ENCODE peak calls at places on chromosomes 2 and 18, in ten cellular contexts. U is aorta; V is mesenchymal stem cell; N is body of pancreas; B is colonic mucosa; D is CD8-positive, alpha-beta memory T cell; F is mammary epithelial cell; H is gastrocnemius medialis; Y is cardiac muscle cell; X is prostate gland. O is an unnamed sample.

GRCh38 chr2:19667085-19667484 is 234.7 kb downstream of the TTC32 start:
- DNase-seq in U (no peak), V (peak; percentile 65), N (no peak), B (no peak), D (no peak), F (peak; percentile 54), H (no peak), Y (peak; percentile 76), X (no peak), O (no peak)

GRCh38 chr2:100988630-100989417 is 13.3 kb upstream of the RPL31 start:
- DNase-seq in U (no peak), V (peak; percentile 69), N (no peak), B (no peak), D (no peak), F (no peak), H (no peak), Y (no peak), X (no peak), O (no peak)

GRCh38 chr2:227036527-227036926 is 127.5 kb downstream of the COL4A4 start:
- DNase-seq in U (no peak), V (no peak), N (no peak), B (no peak), D (no peak), F (no peak), H (no peak), Y (no peak), X (no peak), O (no peak)

GRCh38 chr2:206756816-206757215 is 8.3 kb downstream of the MDH1B start:
- DNase-seq in U (no peak), V (no peak), N (no peak), B (no peak), D (no peak), F (no peak), H (no peak), Y (no peak), X (no peak), O (no peak)

GRCh38 chr2:161422812-161423211 is 6.7 kb downstream of the TBR1 start:
- DNase-seq in U (no peak), V (no peak), N (no peak), B (no peak), D (no peak), F (no peak), H (no peak), Y (no peak), X (no peak), O (no peak)

GRCh38 chr2:1584691-1585485 is 159.4 kb downstream of the PXDN start:
- DNase-seq in U (no peak), V (no peak), N (no peak), B (no peak), D (no peak), F (no peak), H (no peak), Y (no peak), X (no peak), O (no peak)

GRCh38 chr18:60982296-60982695 is 350.9 kb upstream of the CDH20 start:
- DNase-seq in U (no peak), V (no peak), N (no peak), B (no peak), D (no peak), F (no peak), H (no peak), Y (no peak), X (no peak), O (no peak)

GRCh38 chr18:13615432-13615861 is 110.9 kb downstream of the FAM210A start:
- DNase-seq in U (no peak), V (no peak), N (no peak), B (no peak), D (no peak), F (no peak), H (no peak), Y (no peak), X (no peak), O (no peak)

GRCh38 chr2:98601532-98602132 is 6.7 kb downstream of the COA5 start:
- DNase-seq in U (no peak), V (peak; percentile 59), N (peak; percentile 25), B (no peak), D (no peak), F (peak; percentile 33), H (no peak), Y (peak; percentile 54), X (no peak), O (no peak)

GRCh38 chr2:45223531-45223930 is 214.3 kb upstream of the SIX2 start:
- DNase-seq in U (no peak), V (no peak), N (no peak), B (no peak), D (no peak), F (no peak), H (no peak), Y (no peak), X (no peak), O (no peak)

GRCh38 chr2:236294647-236295046 is 30.4 kb upstream of the ASB18 start:
- DNase-seq in U (no peak), V (no peak), N (no peak), B (no peak), D (no peak), F (no peak), H (no peak), Y (no peak), X (no peak), O (no peak)

GRCh38 chr2:23425338-23425871 is 40.4 kb downstream of the KLHL29 start:
- DNase-seq in U (no peak), V (no peak), N (peak; percentile 16), B (no peak), D (no peak), F (no peak), H (no peak), Y (no peak), X (no peak), O (no peak)

GRCh38 chr2:131046580-131047274 is 46.5 kb downstream of the FAM168B start:
- DNase-seq in U (no peak), V (no peak), N (no peak), B (no peak), D (no peak), F (no peak), H (no peak), Y (no peak), X (no peak), O (no peak)

GRCh38 chr18:22191346-22191710 is 21.9 kb downstream of the GATA6 start:
- DNase-seq in U (no peak), V (no peak), N (no peak), B (no peak), D (no peak), F (no peak), H (no peak), Y (peak; percentile 64), X (no peak), O (no peak)

GRCh38 chr2:62119313-62119969 is 76.5 kb upstream of the B3GNT2 start:
- DNase-seq in U (no peak), V (no peak), N (no peak), B (no peak), D (no peak), F (no peak), H (no peak), Y (no peak), X (no peak), O (no peak)

DNA sequence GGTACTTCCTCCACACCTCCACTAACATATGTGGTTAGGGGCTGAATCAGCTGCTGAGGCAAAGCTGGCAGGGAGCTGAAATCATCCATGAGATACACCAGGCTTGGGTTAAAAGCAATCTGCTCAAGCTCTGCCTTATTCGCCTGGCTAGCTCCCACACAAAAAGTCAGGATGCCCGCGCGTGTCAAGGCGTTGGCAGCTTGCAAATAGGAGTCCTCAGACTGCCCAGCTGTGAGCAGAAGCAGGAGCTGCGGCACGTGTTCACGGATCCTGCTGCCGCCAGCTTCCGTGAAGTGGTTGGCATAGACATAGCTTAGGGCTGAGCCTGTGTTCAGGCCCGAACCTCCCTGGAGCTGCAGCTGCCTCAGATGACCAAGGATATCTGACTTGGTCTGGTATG is 35.3 kb downstream of the COL6A3 start:
- DNase-seq in U (no peak), V (no peak), N (no peak), B (no peak), D (no peak), F (no peak), H (no peak), Y (no peak), X (no peak), O (peak; percentile 49)
- H3K27me3 ChIP-seq in U (no peaks in the 10 kb centered on the region), V (no peaks in the 10 kb centered on the region), N (no peaks in the 10 kb centered on the region), B (no peaks in the 10 kb centered on the region), D (no peaks in the 10 kb centered on the region), F (peaks cover 3% of the 10 kb centered on the region), H (no peaks in the 10 kb centered on the region), Y (no peaks in the 10 kb centered on the region), X (no peaks in the 10 kb centered on the region), O (no peaks in the 10 kb centered on the region)

DNA sequence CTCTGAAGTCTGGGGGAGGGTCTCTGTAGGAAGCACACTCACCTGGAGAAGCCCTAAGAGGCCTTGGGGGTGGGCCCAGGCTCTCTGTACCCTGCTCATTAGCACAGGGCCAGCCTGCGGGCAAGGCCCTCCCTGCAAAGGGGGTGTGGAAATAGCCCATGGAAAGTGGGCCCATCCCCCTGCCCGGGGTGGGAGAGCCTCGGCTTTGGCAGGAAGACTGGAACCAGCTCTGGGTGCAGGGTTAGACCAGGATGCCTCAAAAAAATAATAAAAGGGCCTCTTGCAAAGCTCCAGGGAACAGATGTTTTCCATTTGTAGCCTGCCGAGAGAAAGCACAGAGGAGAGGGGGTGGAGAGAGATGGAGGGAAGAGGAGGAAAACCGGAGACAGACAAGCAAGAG is 98.7 kb downstream of the STPG4 start:
- DNase-seq in U (peak; percentile 80), V (peak; percentile 66), N (no peak), B (no peak), D (no peak), F (no peak), H (no peak), Y (peak; percentile 93), X (no peak), O (no peak)
- H3K4me1 ChIP-seq in U (no peaks in the 10 kb centered on the region), V (peaks cover 32% of the 10 kb centered on the region), N (peaks cover 7% of the 10 kb centered on the region), B (no peaks in the 10 kb centered on the region), D (peaks cover 10% of the 10 kb centered on the region), F (no peaks in the 10 kb centered on the region), H (peaks cover 80% of the 10 kb centered on the region), Y (no peaks in the 10 kb centered on the region), X (no peaks in the 10 kb centered on the region), O (peaks cover 37% of the 10 kb centered on the region)

DNA sequence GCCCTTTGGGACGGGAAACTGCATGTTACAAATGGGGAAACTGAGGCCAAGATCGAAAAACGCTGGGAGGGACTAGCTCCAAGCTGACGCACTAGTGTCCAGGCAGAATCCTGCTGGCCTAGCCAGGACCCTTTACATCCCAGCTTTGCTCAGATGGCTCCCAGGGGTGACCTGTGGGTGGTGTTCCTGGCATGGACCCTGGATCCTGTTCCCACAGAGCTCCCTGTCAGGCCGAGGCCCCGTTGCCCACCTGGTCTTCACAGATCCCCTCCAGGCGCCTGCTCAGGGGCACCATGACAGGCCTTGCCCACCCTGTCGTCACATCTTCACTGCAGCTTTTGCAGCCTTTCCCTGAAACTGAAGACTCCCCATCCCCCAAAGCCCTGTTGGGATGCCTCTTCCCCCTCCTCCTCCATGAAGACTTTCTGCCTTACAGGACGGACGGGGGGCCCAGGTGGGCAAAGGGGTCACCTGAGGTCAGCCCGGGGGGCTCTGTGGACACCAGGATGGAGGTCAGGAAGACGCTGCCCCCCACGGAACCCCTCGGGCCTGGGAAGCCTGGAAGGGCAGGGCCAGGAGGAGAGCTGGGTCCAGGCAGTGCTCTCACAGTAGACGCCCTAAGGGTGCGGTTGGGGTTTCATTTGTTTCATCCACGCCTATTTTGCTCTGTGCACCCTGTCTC is 12.9 kb upstream of the KIF1A start:
- DNase-seq in U (no peak), V (no peak), N (no peak), B (no peak), D (no peak), F (no peak), H (no peak), Y (no peak), X (no peak), O (no peak)
- H3K27me3 ChIP-seq in U (no peaks in the 10 kb centered on the region), V (peaks cover 50% of the 10 kb centered on the region), N (peaks cover 6% of the 10 kb centered on the region), B (peaks cover 14% of the 10 kb centered on the region), D (peaks cover 15% of the 10 kb centered on the region), F (peaks cover 4% of the 10 kb centered on the region), H (peaks cover 7% of the 10 kb centered on the region), Y (peaks cover 80% of the 10 kb centered on the region), X (no peaks in the 10 kb centered on the region), O (peaks cover 52% of the 10 kb centered on the region)

GRCh38 chr2:158511706-158512105 is 55.0 kb downstream of the PKP4 start:
- DNase-seq in U (no peak), V (no peak), N (no peak), B (no peak), D (no peak), F (no peak), H (no peak), Y (no peak), X (no peak), O (no peak)
- H3K4me1 ChIP-seq in U (no peaks in the 10 kb centered on the region), V (peaks cover 6% of the 10 kb centered on the region), N (no peaks in the 10 kb centered on the region), B (no peaks in the 10 kb centered on the region), D (no peaks in the 10 kb centered on the region), F (peaks cover 10% of the 10 kb centered on the region), H (peaks cover 5% of the 10 kb centered on the region), Y (no peaks in the 10 kb centered on the region), X (no peaks in the 10 kb centered on the region), O (no peaks in the 10 kb centered on the region)

O was measured in transverse colon.